ENCODE peak calls at places on chromosomes 5 and 9, in four cellular contexts. V is H9, T is trophoblast cell, N is H1. H is an unnamed sample.
A peak's percentile ranks its signal among the peaks of the same experiment; 100 is the strongest.

GRCh38 chr5:177491429-177491945 is 5.9 kb downstream of the PDLIM7 start:
- DNase-seq in V (peak; percentile 92), T (peak; percentile 61), N (no peak), H (peak; percentile 79)

GRCh38 chr5:133376986-133377385 is 235.4 kb downstream of the FSTL4 start:
- DNase-seq in V (peak; percentile 7), T (no peak), N (no peak), H (no peak)

GRCh38 chr5:54159153-54159836 is 151.1 kb downstream of the ARL15 start:
- DNase-seq in V (no peak), T (no peak), N (no peak), H (no peak)

GRCh38 chr9:20681467-20681866 is 2.6 kb upstream of the FOCAD start:
- DNase-seq in V (no peak), T (no peak), N (no peak), H (no peak)

GRCh38 chr5:87048156-87048555 is 219.5 kb upstream of the RASA1 start:
- DNase-seq in V (no peak), T (no peak), N (no peak), H (no peak)

GRCh38 chr5:140309706-140310249 is 6.9 kb upstream of the PFDN1 start:
- DNase-seq in V (no peak), T (no peak), N (no peak), H (no peak)

GRCh38 chr9:114235113-114235589 is 79.8 kb downstream of the COL27A1 start:
- DNase-seq in V (no peak), T (no peak), N (no peak), H (no peak)

GRCh38 chr9:82057805-82058204 is 69.2 kb downstream of the SPATA31D1 start:
- DNase-seq in V (no peak), T (no peak), N (no peak), H (no peak)

GRCh38 chr5:22258139-22258538 is 595.0 kb downstream of the CDH12 start:
- DNase-seq in V (peak; percentile 28), T (no peak), N (no peak), H (no peak)

GRCh38 chr5:143448518-143448917 is 45.0 kb upstream of the NR3C1 start:
- DNase-seq in V (no peak), T (no peak), N (no peak), H (no peak)

GRCh38 chr5:151156732-151157402 is 712 bp downstream of the ANXA6 start:
- DNase-seq in V (peak; percentile 39), T (no peak), N (no peak), H (no peak)
- H2AK5ac ChIP-seq in V (no peak overlapping the region), T (peak overlapping the region; percentile 28), N (no peak overlapping the region), H (peak overlapping the region; percentile 25)

GRCh38 chr9:134690946-134691694 is 49.5 kb downstream of the COL5A1 start:
- DNase-seq in V (no peak), T (no peak), N (no peak), H (no peak)

GRCh38 chr9:134688661-134689319 is 47.2 kb downstream of the COL5A1 start:
- DNase-seq in V (no peak), T (no peak), N (no peak), H (no peak)

GRCh38 chr9:134690301-134690751 is 48.7 kb downstream of the COL5A1 start:
- DNase-seq in V (no peak), T (no peak), N (no peak), H (no peak)

GRCh38 chr9:134688231-134688630 is 46.6 kb downstream of the COL5A1 start:
- DNase-seq in V (no peak), T (no peak), N (no peak), H (no peak)

DNA sequence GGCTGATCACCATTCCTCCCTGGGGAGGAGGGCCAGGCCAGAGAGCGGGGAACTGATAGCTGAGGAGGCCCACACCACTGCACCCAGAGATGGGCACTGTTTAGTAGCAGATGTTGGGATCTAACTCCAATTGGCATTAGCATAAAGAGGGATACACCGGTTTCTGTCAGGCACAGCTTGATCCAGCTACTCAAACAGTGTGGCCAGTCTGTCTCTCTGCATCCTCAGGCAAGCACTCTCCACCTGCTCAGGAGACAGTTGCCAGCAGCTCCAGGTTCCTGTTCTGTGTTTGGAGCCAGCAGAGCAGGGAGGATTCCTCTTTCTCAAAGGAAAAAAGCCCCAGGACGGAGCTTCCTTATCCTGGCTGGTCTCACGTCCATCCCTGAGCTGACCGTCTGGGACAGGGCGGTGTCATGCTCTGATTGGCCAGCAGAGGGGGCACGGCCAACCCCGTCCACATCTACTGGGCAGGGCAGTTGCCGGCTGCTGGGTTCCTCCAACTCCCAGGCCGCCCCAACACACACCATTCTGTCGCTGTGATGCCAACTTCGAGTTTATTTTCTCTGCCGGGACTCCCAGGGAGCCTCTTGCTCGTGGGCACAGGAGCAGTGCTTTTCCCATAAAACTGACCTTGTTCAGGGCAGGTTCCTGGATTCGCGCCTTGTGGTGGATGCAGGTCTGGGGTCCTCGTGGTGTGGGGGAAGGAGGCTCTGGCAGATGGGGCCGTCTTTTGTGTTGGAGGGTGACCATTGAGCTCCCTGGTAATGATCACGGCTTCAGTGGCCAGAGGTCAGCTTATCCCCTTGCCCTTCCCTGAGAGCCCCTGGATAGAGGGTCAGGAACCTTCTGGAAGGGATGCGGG is 47.9 kb downstream of the COL5A1 start:
- DNase-seq in V (peak; percentile 84), T (no peak), N (peak; percentile 21), H (peak; percentile 48)
- H2AK5ac ChIP-seq in V (no peak overlapping the region), T (no peak overlapping the region), N (no peak overlapping the region), H (peak overlapping the region; percentile 68)

GRCh38 chr9:5448461-5448860 is 1.9 kb upstream of the CD274 start:
- DNase-seq in V (no peak), T (no peak), N (no peak), H (no peak)

GRCh38 chr9:5449521-5450359 is 602 bp upstream of the CD274 start:
- DNase-seq in V (no peak), T (no peak), N (no peak), H (no peak)

GRCh38 chr9:5448016-5448415 is 2.3 kb upstream of the CD274 start:
- DNase-seq in V (no peak), T (no peak), N (no peak), H (no peak)

GRCh38 chr9:5446451-5447236 is 3.7 kb upstream of the CD274 start:
- DNase-seq in V (no peak), T (peak; percentile 88), N (no peak), H (no peak)

DNA sequence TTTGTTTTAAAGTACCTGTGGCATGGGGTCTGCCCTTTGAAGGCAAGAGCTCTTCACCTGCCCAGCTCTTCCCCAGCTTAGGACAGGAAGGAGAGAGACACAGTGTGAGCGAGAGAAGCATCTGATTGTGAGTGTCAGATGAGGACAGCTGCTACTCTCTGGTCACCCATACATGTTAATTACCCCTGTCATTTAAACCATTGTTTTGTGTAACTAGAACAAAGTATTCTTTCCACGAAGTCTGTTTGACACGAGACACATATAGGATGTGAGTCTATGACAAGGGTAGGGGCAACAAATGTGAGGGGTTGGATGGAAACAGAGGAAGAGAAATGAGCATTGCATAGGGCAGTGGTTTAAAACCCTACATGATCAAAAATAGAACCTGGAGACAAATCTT is 3.0 kb upstream of the CD274 start:
- DNase-seq in V (no peak), T (no peak), N (no peak), H (no peak)
- H2AK5ac ChIP-seq in V (no peak overlapping the region), T (no peak overlapping the region), N (no peak overlapping the region), H (no peak overlapping the region)

GRCh38 chr5:39426136-39426535 is 1.4 kb upstream of the DAB2 start:
- DNase-seq in V (no peak), T (no peak), N (no peak), H (no peak)

GRCh38 chr5:39423331-39423751 is 1.4 kb downstream of the DAB2 start:
- DNase-seq in V (peak; percentile 34), T (peak; percentile 51), N (no peak), H (no peak)

GRCh38 chr5:39422886-39423285 is 1.9 kb downstream of the DAB2 start:
- DNase-seq in V (no peak), T (no peak), N (no peak), H (no peak)

GRCh38 chr5:39427225-39427624 is 2.4 kb upstream of the DAB2 start:
- DNase-seq in V (no peak), T (no peak), N (no peak), H (no peak)

GRCh38 chr5:39424751-39425524 is at the start of gene DAB2:
- DNase-seq in V (peak; percentile 91), T (peak; percentile 92), N (peak; percentile 68), H (peak; percentile 82)
- H2AK5ac ChIP-seq in V (no peak within 1 kb of the TSS), T (no peak within 1 kb of the TSS), N (no peak within 1 kb of the TSS), H (no peak within 1 kb of the TSS)

GRCh38 chr5:93922551-93922950 is 181.2 kb upstream of the POU5F2 start:
- DNase-seq in V (no peak), T (no peak), N (no peak), H (no peak)

GRCh38 chr5:93915142-93915553 is 173.7 kb upstream of the POU5F2 start:
- DNase-seq in V (no peak), T (no peak), N (no peak), H (no peak)

GRCh38 chr5:93920956-93921355 is 179.6 kb upstream of the POU5F2 start:
- DNase-seq in V (no peak), T (no peak), N (no peak), H (no peak)

GRCh38 chr5:93916872-93917271 is 175.5 kb upstream of the POU5F2 start:
- DNase-seq in V (no peak), T (no peak), N (no peak), H (no peak)
- H2AK5ac ChIP-seq in V (no peak overlapping the region), T (no peak overlapping the region), N (no peak overlapping the region), H (no peak overlapping the region)

H was measured in neuronal stem cell.